ENCODE peak calls at places on chromosomes 12 and 14, in six cellular contexts. U is G401, C is D341Med, R is SK-N-SH, B is EH, A is GM03348. P is an unnamed sample.

GRCh38 chr12:76804435-76804976 is 40.6 kb downstream of the ZDHHC17 start:
- DNase-seq in U (no peak), C (no peak), R (no peak), B (no peak), A (no peak), P (no peak)

GRCh38 chr12:131506426-131506825 is 204.5 kb upstream of the SFSWAP start:
- DNase-seq in U (no peak), C (no peak), R (no peak), B (no peak), A (no peak), P (no peak)

GRCh38 chr14:66782853-66783252 is 274.9 kb downstream of the GPHN start:
- DNase-seq in U (no peak), C (no peak), R (no peak), B (no peak), A (no peak), P (no peak)

GRCh38 chr12:130748786-130749185 is 32.7 kb upstream of the RIMBP2 start:
- DNase-seq in U (no peak), C (no peak), R (no peak), B (no peak), A (no peak), P (no peak)

GRCh38 chr14:101255765-101256125 is 305.6 kb upstream of the DIO3 start:
- DNase-seq in U (no peak), C (no peak), R (peak; percentile 1), B (no peak), A (no peak), P (no peak)

GRCh38 chr14:74221741-74222140 is 17.5 kb upstream of the VSX2 start:
- DNase-seq in U (no peak), C (peak; percentile 34), R (no peak), B (no peak), A (no peak), P (peak; percentile 63)

GRCh38 chr14:104800600-104801283 is at the start of gene ZBTB42:
- DNase-seq in U (no peak), C (peak; percentile 87), R (peak; percentile 89), B (peak; percentile 62), A (no peak), P (peak; percentile 69)

GRCh38 chr14:83041224-83041623 is 1507.6 kb upstream of the SEL1L start:
- DNase-seq in U (no peak), C (no peak), R (no peak), B (no peak), A (no peak), P (no peak)

GRCh38 chr14:68285421-68286179 is 466.0 kb downstream of the RAD51B start:
- DNase-seq in U (no peak), C (no peak), R (no peak), B (no peak), A (peak; percentile 63), P (no peak)

GRCh38 chr14:50961606-50962259 is 17.4 kb upstream of the PYGL start:
- DNase-seq in U (no peak), C (no peak), R (peak; percentile 32), B (peak; percentile 95), A (peak; percentile 30), P (no peak)

GRCh38 chr12:39628836-39629235 is 9.2 kb upstream of the ABCD2 start:
- DNase-seq in U (no peak), C (no peak), R (no peak), B (no peak), A (no peak), P (no peak)

GRCh38 chr12:47981496-47982260 is 18.3 kb downstream of the TMEM106C start:
- DNase-seq in U (no peak), C (no peak), R (no peak), B (no peak), A (no peak), P (no peak)

GRCh38 chr12:109383240-109383639 is 35.5 kb downstream of the MYO1H start:
- DNase-seq in U (no peak), C (no peak), R (no peak), B (no peak), A (no peak), P (no peak)

GRCh38 chr14:64220466-64220865 is 73.7 kb downstream of the ESR2 start:
- DNase-seq in U (no peak), C (no peak), R (no peak), B (no peak), A (no peak), P (no peak)

GRCh38 chr14:65107200-65107599 is 4.9 kb upstream of the MAX start:
- DNase-seq in U (no peak), C (no peak), R (no peak), B (no peak), A (no peak), P (no peak)

GRCh38 chr12:1576410-1577240 is 17.8 kb downstream of the FBXL14 start:
- DNase-seq in U (no peak), C (no peak), R (peak; percentile 37), B (peak; percentile 74), A (peak; percentile 59), P (no peak)

GRCh38 chr12:14934511-14934910 is 3.8 kb downstream of the ERP27 start:
- DNase-seq in U (no peak), C (no peak), R (no peak), B (no peak), A (no peak), P (no peak)

GRCh38 chr12:53984901-53985357 is at the start of gene HOXC10:
- DNase-seq in U (peak; percentile 69), C (peak; percentile 92), R (peak; percentile 97), B (peak; percentile 95), A (peak; percentile 91), P (peak; percentile 73)

GRCh38 chr12:68290126-68290525 is 36.7 kb upstream of the IL22 start:
- DNase-seq in U (no peak), C (no peak), R (no peak), B (no peak), A (no peak), P (no peak)

GRCh38 chr12:12562016-12562483 is 613 bp downstream of the DUSP16 start:
- DNase-seq in U (no peak), C (peak; percentile 77), R (no peak), B (peak; percentile 42), A (peak; percentile 59), P (peak; percentile 78)

GRCh38 chr12:14827043-14827442 is 13.1 kb upstream of the SMCO3 start:
- DNase-seq in U (no peak), C (no peak), R (no peak), B (no peak), A (no peak), P (no peak)

GRCh38 chr12:125610292-125610691 is 545.1 kb downstream of the AACS start:
- DNase-seq in U (no peak), C (no peak), R (no peak), B (no peak), A (no peak), P (no peak)

GRCh38 chr12:51484119-51484518 is 59.5 kb downstream of the SLC4A8 start:
- DNase-seq in U (no peak), C (no peak), R (no peak), B (no peak), A (no peak), P (no peak)

GRCh38 chr12:110199360-110200123 is 75.4 kb downstream of the IFT81 start:
- DNase-seq in U (no peak), C (no peak), R (peak; percentile 55), B (peak; percentile 78), A (peak; percentile 24), P (no peak)

GRCh38 chr14:94936411-94936892 is 166.5 kb upstream of the GSC start:
- DNase-seq in U (peak; percentile 37), C (peak; percentile 94), R (peak; percentile 85), B (peak; percentile 32), A (peak; percentile 77), P (peak; percentile 15)

GRCh38 chr12:93741741-93742085 is 64.5 kb downstream of the CRADD start:
- DNase-seq in U (no peak), C (no peak), R (peak; percentile 51), B (peak; percentile 30), A (peak; percentile 16), P (peak; percentile 73)

GRCh38 chr12:54370218-54370730 is 6.0 kb upstream of the GPR84 start:
- DNase-seq in U (peak; percentile 69), C (peak; percentile 89), R (peak; percentile 84), B (peak; percentile 89), A (peak; percentile 92), P (peak; percentile 92)

GRCh38 chr12:131830335-131831020 is 2.3 kb downstream of the MMP17 start:
- DNase-seq in U (peak; percentile 30), C (peak; percentile 82), R (peak; percentile 87), B (peak; percentile 91), A (peak; percentile 96), P (peak; percentile 88)

GRCh38 chr12:22538336-22538735 is 6.0 kb downstream of the C2CD5 start:
- DNase-seq in U (no peak), C (no peak), R (no peak), B (no peak), A (no peak), P (no peak)

GRCh38 chr14:74846968-74847549 is 28.9 kb downstream of the PROX2 start:
- DNase-seq in U (no peak), C (no peak), R (no peak), B (peak; percentile 80), A (no peak), P (no peak)

GRCh38 chr14:76937181-76938091 is 91.1 kb downstream of the IRF2BPL start:
- DNase-seq in U (no peak), C (peak; percentile 85), R (peak; percentile 93), B (peak; percentile 89), A (peak; percentile 91), P (peak; percentile 78)

GRCh38 chr14:36515896-36516718 is 3.9 kb downstream of the NKX2-1 start:
- DNase-seq in U (no peak), C (no peak), R (peak; percentile 9), B (no peak), A (no peak), P (no peak)

GRCh38 chr12:8045952-8046944 is 13.7 kb downstream of the FOXJ2 start:
- DNase-seq in U (peak; percentile 85), C (peak; percentile 81), R (peak; percentile 81), B (peak; percentile 79), A (peak; percentile 88), P (peak; percentile 80)

GRCh38 chr14:62179367-62180018 is 417.3 kb downstream of the SNAPC1 start:
- DNase-seq in U (peak; percentile 64), C (peak; percentile 70), R (peak; percentile 22), B (peak; percentile 81), A (peak; percentile 75), P (peak; percentile 87)

GRCh38 chr14:21476526-21476924 is 234 bp downstream of the RAB2B start:
- DNase-seq in U (no peak), C (peak; percentile 86), R (peak; percentile 83), B (no peak), A (peak; percentile 88), P (peak; percentile 85)

GRCh38 chr12:5248230-5248629 is 183.7 kb upstream of the NTF3 start:
- DNase-seq in U (no peak), C (no peak), R (no peak), B (no peak), A (no peak), P (no peak)

GRCh38 chr12:116065561-116065960 is 211.9 kb downstream of the MED13L start:
- DNase-seq in U (no peak), C (no peak), R (no peak), B (peak; percentile 41), A (peak; percentile 20), P (no peak)

GRCh38 chr12:117590999-117591398 is 229.6 kb upstream of the NOS1 start:
- DNase-seq in U (no peak), C (no peak), R (no peak), B (no peak), A (no peak), P (peak; percentile 23)

GRCh38 chr12:31017535-31017934 is 56.1 kb upstream of the DDX11 start:
- DNase-seq in U (no peak), C (no peak), R (no peak), B (no peak), A (no peak), P (no peak)

P was measured in neural progenitor cell.